ENCODE peak calls at places on chromosomes 16 and 17, in eight cellular contexts. J is WERI-Rb-1, Y is cardiac muscle cell, T is dorsolateral prefrontal cortex, S is mucosa of descending colon, H is lung, P is stomach, G is lower leg skin. E is an unnamed sample.

GRCh38 chr17:81410852-81411251 is 15.6 kb downstream of the BAHCC1 start:
- DNase-seq in Y (no peak), P (no peak), J (no peak), T (no peak), H (no peak), G (no peak), S (no peak), E (no peak)

GRCh38 chr16:88303890-88304819 is 78.6 kb upstream of the ZNF469 start:
- DNase-seq in P (no peak), S (peak; percentile 6), G (no peak), T (no peak), J (no peak), H (peak; percentile 41), Y (peak; percentile 28), E (peak; percentile 49)

GRCh38 chr17:81043725-81044427 is 8.9 kb downstream of the BAIAP2 start:
- DNase-seq in Y (no peak), T (no peak), H (peak; percentile 81), S (no peak), J (no peak), G (no peak), P (peak; percentile 76), E (peak; percentile 97)

GRCh38 chr17:82956146-82956725 is 116.4 kb upstream of the ZNF750 start:
- DNase-seq in H (no peak), T (no peak), P (peak; percentile 23), G (peak; percentile 69), Y (no peak), J (peak; percentile 8), S (no peak), E (no peak)

GRCh38 chr17:16313159-16314090 is 39.8 kb downstream of the CENPV start:
- DNase-seq in G (no peak), T (no peak), J (no peak), Y (no peak), S (no peak), H (no peak), P (no peak), E (no peak)

GRCh38 chr17:60573139-60573975 is 26.6 kb upstream of the PPM1D start:
- DNase-seq in Y (peak; percentile 13), H (no peak), S (no peak), G (peak; percentile 49), P (no peak), J (no peak), T (no peak), E (no peak)

GRCh38 chr16:24419709-24420108 is 119.7 kb upstream of the RBBP6 start:
- DNase-seq in G (no peak), H (no peak), S (no peak), T (no peak), P (no peak), Y (no peak), J (no peak), E (no peak)

GRCh38 chr17:4858880-4859260 is 25.7 kb downstream of the MINK1 start:
- DNase-seq in P (peak; percentile 59), T (peak; percentile 45), S (peak; percentile 49), G (no peak), H (no peak), Y (no peak), J (no peak), E (peak; percentile 84)

GRCh38 chr16:35743101-35743692 is 2283.8 kb downstream of the TP53TG3F start:
- DNase-seq in J (no peak), T (no peak), Y (no peak), H (peak; percentile 17), S (no peak), P (no peak), G (no peak), E (no peak)

GRCh38 chr16:35195864-35196216 is 1736.4 kb downstream of the TP53TG3F start:
- DNase-seq in H (no peak), G (no peak), Y (no peak), J (no peak), P (no peak), S (no peak), T (no peak), E (no peak)

GRCh38 chr17:18258356-18259038 is at the start of gene FLII:
- DNase-seq in G (peak; percentile 91), Y (peak; percentile 68), S (peak; percentile 80), H (peak; percentile 39), P (peak; percentile 61), T (peak; percentile 24), J (peak; percentile 42), E (peak; percentile 62)

GRCh38 chr16:67562918-67563707 is 787 bp downstream of the CTCF start:
- DNase-seq in H (peak; percentile 54), Y (peak; percentile 90), S (peak; percentile 80), G (peak; percentile 92), P (peak; percentile 65), J (peak; percentile 52), T (peak; percentile 30), E (peak; percentile 53)

GRCh38 chr17:2563061-2563460 is 30.4 kb upstream of the PAFAH1B1 start:
- DNase-seq in Y (no peak), P (no peak), H (no peak), S (no peak), J (peak; percentile 78), T (no peak), G (no peak), E (no peak)

GRCh38 chr17:15467592-15467991 is at the start of gene CDRT4:
- DNase-seq in J (no peak), T (no peak), Y (no peak), G (no peak), H (no peak), P (no peak), S (no peak), E (no peak)

GRCh38 chr17:68122587-68122986 is 87.1 kb downstream of the KPNA2 start:
- DNase-seq in P (no peak), J (no peak), Y (no peak), T (no peak), S (no peak), G (no peak), H (no peak), E (no peak)

GRCh38 chr16:1152123-1152638 is 725 bp upstream of the CACNA1H start:
- DNase-seq in P (no peak), S (no peak), G (no peak), Y (peak; percentile 56), T (no peak), H (no peak), J (peak; percentile 53), E (no peak)

DNA sequence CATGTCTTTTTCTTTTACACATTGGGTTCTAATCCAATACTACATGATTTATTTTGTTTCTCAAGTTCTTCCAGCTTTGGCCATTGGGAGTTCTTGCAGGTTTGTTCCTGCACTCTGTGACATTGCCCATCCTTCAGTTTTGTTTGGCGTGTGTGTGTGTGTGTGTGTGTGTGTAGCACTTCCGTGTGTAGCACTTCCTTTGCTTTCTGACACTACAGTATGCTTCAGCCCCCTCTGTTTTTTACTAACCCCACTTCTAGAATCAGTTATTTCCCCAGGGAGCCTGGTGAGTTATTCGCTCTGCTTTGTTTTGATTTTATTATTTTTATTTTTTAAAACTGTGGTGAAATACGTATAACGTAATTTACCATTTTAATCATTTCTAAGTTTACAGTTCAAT is 75.6 kb upstream of the LGALS9 start:
- DNase-seq in H (no peak), Y (no peak), G (no peak), T (no peak), P (no peak), J (no peak), S (no peak), E (no peak)
- TF ChIP-seq CTCF in H (no peak), Y (no peak), G (no peak), T (no peak), P (no peak), J (no peak), S (no peak), E (no peak)

DNA sequence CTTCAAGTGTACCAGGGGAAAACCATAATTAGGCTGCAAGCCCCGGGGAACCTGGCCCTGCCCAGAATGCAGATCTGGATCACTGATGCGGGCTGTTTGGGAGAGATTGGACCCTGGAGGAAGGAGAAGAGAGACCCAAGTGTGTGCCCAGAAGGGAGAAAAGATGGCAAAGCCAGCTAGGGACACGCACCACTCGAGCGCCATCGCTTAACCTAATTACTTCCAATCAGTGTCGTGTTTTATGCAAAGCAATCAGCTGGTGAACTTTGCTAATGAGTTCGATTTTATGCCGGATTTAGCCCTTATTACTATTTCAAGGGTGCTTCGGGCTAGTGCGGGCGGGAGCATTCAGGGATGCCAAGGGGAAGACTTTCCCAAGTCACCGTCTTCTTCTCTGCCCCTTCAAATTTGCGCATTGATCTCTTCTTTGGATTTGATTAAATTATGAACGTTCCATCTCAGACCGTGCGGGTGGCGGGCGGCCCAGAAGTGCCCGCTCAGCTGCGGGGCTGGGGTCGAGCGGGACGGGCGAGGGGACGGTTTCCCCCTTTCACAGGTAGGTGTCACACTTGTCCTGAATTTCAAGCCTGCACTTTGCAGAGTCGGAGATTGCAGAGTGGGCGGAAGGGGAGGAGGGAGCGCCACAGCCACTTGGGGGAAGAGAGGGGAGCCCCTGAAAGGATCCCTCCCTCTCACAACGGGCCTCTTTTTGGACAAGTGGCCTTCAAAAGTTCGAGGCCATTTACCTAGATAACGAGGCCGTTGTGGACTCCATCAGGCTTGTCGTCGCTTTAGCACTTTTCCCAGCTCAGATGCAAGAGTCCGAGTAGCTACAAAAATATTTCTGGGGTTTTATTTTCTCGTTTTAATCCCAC is 4.1 kb downstream of the IRX5 start:
- DNase-seq in T (no peak), J (peak; percentile 42), G (peak; percentile 90), S (no peak), H (peak; percentile 66), Y (peak; percentile 90), P (no peak), E (no peak)
- TF ChIP-seq CTCF in T (peak; percentile 31), J (peak; percentile 69), G (no peak), S (no peak), H (no peak), Y (no peak), P (no peak), E (no peak)

DNA sequence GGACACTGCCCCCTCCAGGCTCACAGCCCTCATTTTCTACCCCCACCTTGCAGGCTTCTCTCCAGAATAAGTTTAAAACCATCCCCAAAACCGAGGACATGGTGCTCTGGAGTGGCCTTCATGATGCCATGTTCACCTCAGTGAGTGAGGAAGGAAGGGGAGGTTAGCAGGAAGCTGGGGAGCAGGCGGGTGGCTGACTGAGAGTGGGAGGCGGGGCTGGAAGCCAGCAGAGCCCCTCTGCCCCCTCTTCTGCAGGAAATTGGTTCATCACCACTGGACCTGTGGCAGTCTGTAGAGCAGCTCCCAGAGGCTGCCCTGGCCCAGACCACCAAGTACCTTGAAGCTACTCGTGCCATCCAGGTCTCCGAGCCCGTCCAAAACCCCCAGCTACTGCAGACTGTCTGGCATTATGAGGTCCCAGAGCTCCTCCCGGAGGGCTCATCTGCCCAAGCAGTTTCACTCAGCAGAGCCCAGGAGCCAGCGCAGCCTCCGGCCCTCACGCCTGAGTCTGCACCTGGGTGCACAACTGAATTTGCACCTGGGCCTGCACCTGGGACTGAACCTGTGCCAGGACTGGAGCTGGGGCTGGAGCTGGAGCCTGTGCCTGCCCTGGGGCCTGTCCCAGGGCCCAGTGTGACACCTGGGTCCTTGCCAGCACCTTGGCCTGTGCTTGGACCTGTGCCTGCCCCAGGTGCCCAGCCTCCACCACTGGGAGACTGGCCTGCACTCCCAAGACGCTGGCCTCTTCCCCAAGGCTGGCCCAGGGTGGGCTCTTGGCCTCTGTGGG is 19.0 kb downstream of the C16orf96 start:
- DNase-seq in Y (no peak), P (peak; percentile 87), J (peak; percentile 39), S (no peak), H (no peak), T (no peak), G (no peak), E (no peak)
- TF ChIP-seq CTCF in Y (no peak), P (no peak), J (peak; percentile 59), S (no peak), H (no peak), T (no peak), G (no peak), E (no peak)

DNA sequence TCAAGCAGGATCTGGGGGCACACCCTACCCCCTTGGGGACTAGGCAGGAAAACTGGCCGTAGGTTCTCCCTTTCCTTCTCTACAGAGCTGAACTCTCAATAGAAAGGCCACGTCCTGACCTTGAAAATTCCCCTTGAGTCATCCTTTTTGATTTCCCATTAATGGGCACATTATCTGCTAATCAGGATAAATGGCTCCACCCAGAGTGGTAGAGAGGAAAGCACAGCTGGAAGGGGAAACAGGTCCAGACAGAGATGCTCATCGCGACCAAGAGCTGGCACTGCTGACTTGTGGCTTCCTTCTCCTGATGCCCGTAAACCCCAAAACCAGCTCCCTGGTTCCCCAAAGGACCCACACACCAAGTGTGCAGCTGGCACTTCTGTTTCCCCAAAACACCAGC is 206.5 kb upstream of the CDH5 start:
- DNase-seq in H (no peak), J (no peak), P (no peak), Y (no peak), T (no peak), S (no peak), G (no peak), E (no peak)
- TF ChIP-seq CTCF in H (no peak), J (no peak), P (no peak), Y (no peak), T (no peak), S (no peak), G (no peak), E (no peak)